ENCODE peak calls at places on chromosomes 4 and X, in seven cellular contexts. V is ureter; M is DMS79; Z is effector memory CD8-positive, alpha-beta T cell; F is AG10803; J is AG08395; T is stimulated activated CD8-positive, alpha-beta memory T cell treated with anti-CD3 and anti-CD28 coated beads, Interleukin-2, amount 100 ng/mL, for 1 hour. U is an unnamed sample.
A peak's percentile ranks its signal among the peaks of the same experiment; 100 is the strongest.

GRCh38 chr4:107130157-107130556 is 94.0 kb upstream of the DKK2 start:
- DNase-seq in V (no peak), J (no peak), T (no peak), Z (no peak), F (no peak), M (no peak), U (no peak)

GRCh38 chr4:6781113-6781512 is 1.4 kb upstream of the KIAA0232 start:
- DNase-seq in F (no peak), V (no peak), Z (no peak), M (no peak), J (no peak), T (no peak), U (no peak)

GRCh38 chr4:137510866-137511265 is 21.4 kb downstream of the PCDH18 start:
- DNase-seq in T (no peak), J (peak; percentile 90), M (no peak), F (peak; percentile 96), Z (no peak), V (no peak), U (no peak)

GRCh38 chrX:66200050-66200664 is 36.1 kb downstream of the HEPH start:
- DNase-seq in J (no peak), F (no peak), V (no peak), T (no peak), Z (no peak), M (no peak), U (no peak)

GRCh38 chrX:110321081-110321480 is 3.2 kb upstream of the AMMECR1 start:
- DNase-seq in T (no peak), F (no peak), J (no peak), M (no peak), Z (no peak), V (no peak), U (no peak)

GRCh38 chrX:64195862-64196261 is 9.6 kb downstream of the AMER1 start:
- DNase-seq in M (no peak), V (no peak), F (no peak), J (no peak), T (no peak), Z (no peak), U (no peak)

GRCh38 chrX:23857935-23858334 is 49.8 kb downstream of the APOO start:
- DNase-seq in Z (no peak), T (no peak), J (no peak), M (no peak), V (no peak), F (no peak), U (no peak)

GRCh38 chrX:101417981-101418841 is 10.2 kb downstream of the HNRNPH2 start:
- DNase-seq in J (peak; percentile 25), T (no peak), V (peak; percentile 64), Z (no peak), F (peak; percentile 49), M (peak; percentile 8), U (peak; percentile 75)

GRCh38 chr4:82569076-82569475 is 7.3 kb upstream of the TMEM150C start:
- DNase-seq in T (no peak), F (no peak), Z (no peak), J (no peak), M (no peak), V (no peak), U (no peak)

GRCh38 chr4:36269116-36269515 is 12.3 kb upstream of the DTHD1 start:
- DNase-seq in V (no peak), T (no peak), Z (peak; percentile 44), F (no peak), M (no peak), J (no peak), U (no peak)

GRCh38 chrX:82748901-82749505 is 759.1 kb upstream of the POU3F4 start:
- DNase-seq in F (no peak), J (no peak), T (no peak), M (no peak), V (no peak), Z (no peak), U (no peak)

GRCh38 chrX:120486786-120487185 is 17.7 kb upstream of the LAMP2 start:
- DNase-seq in V (no peak), T (no peak), Z (no peak), J (no peak), M (no peak), F (no peak), U (no peak)

GRCh38 chrX:81259714-81260395 is 58.0 kb downstream of the SH3BGRL start:
- DNase-seq in F (peak; percentile 29), V (no peak), T (no peak), Z (no peak), M (no peak), J (peak; percentile 6), U (no peak)

GRCh38 chrX:132820675-132821074 is 137.8 kb downstream of the HS6ST2 start:
- DNase-seq in Z (no peak), T (no peak), J (no peak), F (no peak), M (no peak), V (no peak), U (no peak)

GRCh38 chrX:67563469-67564448 is 19.9 kb downstream of the AR start:
- DNase-seq in Z (no peak), J (no peak), F (no peak), V (no peak), T (no peak), M (no peak), U (no peak)

GRCh38 chrX:63128509-63128908 is 222.6 kb downstream of the SPIN4 start:
- DNase-seq in M (no peak), Z (no peak), J (no peak), V (no peak), F (peak; percentile 4), T (no peak), U (no peak)

GRCh38 chrX:110026099-110026844 is 23.4 kb downstream of the TMEM164 start:
- DNase-seq in V (no peak), J (no peak), F (peak; percentile 21), T (no peak), M (no peak), Z (no peak), U (no peak)

GRCh38 chr4:108787106-108787505 is 24.3 kb upstream of the ETNPPL start:
- DNase-seq in V (no peak), M (no peak), Z (no peak), F (no peak), J (no peak), T (no peak), U (no peak)

GRCh38 chr4:27149541-27150212 is 289.0 kb downstream of the STIM2 start:
- DNase-seq in T (no peak), F (peak; percentile 5), Z (no peak), V (no peak), J (no peak), M (no peak), U (no peak)

GRCh38 chr4:140695483-140695882 is 60.7 kb downstream of the TBC1D9 start:
- DNase-seq in M (no peak), V (no peak), Z (no peak), F (no peak), J (no peak), T (no peak), U (no peak)

GRCh38 chr4:42262701-42263490 is 110.4 kb upstream of the BEND4 start:
- DNase-seq in J (no peak), F (no peak), T (no peak), M (no peak), Z (no peak), V (no peak), U (no peak)

GRCh38 chrX:39753296-39753996 is 344.3 kb downstream of the BCOR start:
- DNase-seq in V (no peak), J (no peak), M (no peak), F (no peak), Z (no peak), T (no peak), U (no peak)

GRCh38 chr4:144667500-144667899 is 21.5 kb downstream of the HHIP start:
- DNase-seq in V (no peak), J (no peak), T (no peak), Z (no peak), F (no peak), M (no peak), U (no peak)

GRCh38 chr4:95114521-95114920 is 356.8 kb downstream of the BMPR1B start:
- DNase-seq in T (no peak), J (no peak), F (peak; percentile 9), V (no peak), M (no peak), Z (no peak), U (no peak)

GRCh38 chrX:46922601-46923000 is 10.4 kb downstream of the JADE3 start:
- DNase-seq in F (no peak), T (no peak), M (no peak), J (no peak), V (no peak), Z (no peak), U (no peak)

GRCh38 chr4:26235500-26235899 is 85.3 kb upstream of the RBPJ start:
- DNase-seq in J (peak; percentile 73), F (peak; percentile 77), T (no peak), Z (no peak), M (no peak), V (peak; percentile 54), U (no peak)

U was measured in coronary artery.